ENCODE peak calls at places on chromosomes 5 and 9, in five cellular contexts. One of them, this sample, is unnamed.

GRCh38 chr9:126606483-126606870 is 7.3 kb upstream of the LMX1B start:
- DNase-seq in GM23338: no peak
- DNase-seq in IMR-90: no peak
- DNase-seq in K562: no peak
- DNase-seq in neural progenitor cell: no peak
- DNase-seq in this sample: no peak

GRCh38 chr5:1638658-1639400 is 115.1 kb upstream of the LPCAT1 start:
- DNase-seq in IMR-90: no peak
- DNase-seq in GM23338: no peak
- DNase-seq in K562: peak
- DNase-seq in neural progenitor cell: no peak
- DNase-seq in this sample: no peak

GRCh38 chr5:10534491-10535236 is 29.2 kb upstream of the ANKRD33B start:
- DNase-seq in GM23338: no peak
- DNase-seq in K562: no peak
- DNase-seq in neural progenitor cell: no peak
- DNase-seq in IMR-90: no peak
- DNase-seq in this sample: no peak

GRCh38 chr5:154243736-154244135 is 53.2 kb downstream of the GALNT10 start:
- DNase-seq in IMR-90: peak
- DNase-seq in GM23338: no peak
- DNase-seq in neural progenitor cell: peak
- DNase-seq in K562: no peak
- DNase-seq in this sample: no peak

GRCh38 chr5:37991267-37991902 is 151.5 kb upstream of the GDNF start:
- DNase-seq in neural progenitor cell: peak
- DNase-seq in GM23338: no peak
- DNase-seq in IMR-90: no peak
- DNase-seq in K562: no peak
- DNase-seq in this sample: no peak

GRCh38 chr9:113675475-113675941 is 200.6 kb upstream of the ZNF618 start:
- DNase-seq in IMR-90: peak
- DNase-seq in K562: peak
- DNase-seq in GM23338: no peak
- DNase-seq in neural progenitor cell: no peak
- DNase-seq in this sample: no peak

GRCh38 chr5:68924490-68925145 is 169.2 kb upstream of the SLC30A5 start:
- DNase-seq in neural progenitor cell: no peak
- DNase-seq in GM23338: no peak
- DNase-seq in IMR-90: peak
- DNase-seq in K562: no peak
- DNase-seq in this sample: no peak

GRCh38 chr5:177447066-177447610 is 524 bp downstream of the PRR7 start:
- DNase-seq in K562: peak
- DNase-seq in IMR-90: peak
- DNase-seq in GM23338: peak
- DNase-seq in neural progenitor cell: peak
- DNase-seq in this sample: no peak

GRCh38 chr9:106420511-106420944 is 442.4 kb upstream of the ZNF462 start:
- DNase-seq in neural progenitor cell: no peak
- DNase-seq in K562: no peak
- DNase-seq in GM23338: no peak
- DNase-seq in IMR-90: no peak
- DNase-seq in this sample: peak

DNA sequence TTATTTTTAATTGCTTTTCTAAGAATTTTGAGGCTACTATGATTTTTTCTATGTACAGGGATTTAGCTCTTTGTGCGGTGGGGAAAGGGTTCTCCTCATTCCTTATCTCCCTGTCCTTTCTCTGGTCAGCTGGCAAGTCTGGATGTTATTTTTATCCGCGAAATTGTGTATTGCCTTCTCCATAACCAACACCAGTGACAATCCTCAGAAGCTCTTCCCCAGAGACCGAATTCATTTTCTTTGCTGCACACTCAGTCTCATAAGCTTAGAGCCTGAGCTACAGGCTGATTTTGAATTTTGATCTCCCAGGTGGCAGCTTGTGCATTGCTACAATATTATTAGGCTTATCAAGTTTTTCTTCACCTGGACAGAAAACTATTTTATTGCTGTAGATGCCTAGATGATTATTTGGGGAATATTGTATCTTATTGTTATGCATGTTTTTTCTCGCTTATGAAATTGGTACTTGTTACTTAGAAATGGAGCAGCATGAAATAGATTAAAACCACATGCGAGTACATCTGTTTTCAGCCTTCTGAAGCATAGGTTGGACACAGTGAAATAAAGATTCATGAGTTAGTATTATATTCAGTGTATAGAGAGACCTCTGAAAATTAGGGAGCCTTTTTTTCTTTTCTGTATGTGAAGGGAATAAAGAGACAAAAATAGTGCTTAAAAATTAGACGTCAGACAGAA is 27.3 kb downstream of the CPEB4 start:
- DNase-seq in neural progenitor cell: no peak
- DNase-seq in GM23338: no peak
- DNase-seq in IMR-90: no peak
- DNase-seq in K562: peak
- DNase-seq in this sample: no peak
- H2AFZ ChIP-seq in neural progenitor cell: no peak
- H2AFZ ChIP-seq in GM23338: no peak
- H2AFZ ChIP-seq in IMR-90: no peak
- H2AFZ ChIP-seq in K562: peak
- H2AFZ ChIP-seq in this sample: no peak

DNA sequence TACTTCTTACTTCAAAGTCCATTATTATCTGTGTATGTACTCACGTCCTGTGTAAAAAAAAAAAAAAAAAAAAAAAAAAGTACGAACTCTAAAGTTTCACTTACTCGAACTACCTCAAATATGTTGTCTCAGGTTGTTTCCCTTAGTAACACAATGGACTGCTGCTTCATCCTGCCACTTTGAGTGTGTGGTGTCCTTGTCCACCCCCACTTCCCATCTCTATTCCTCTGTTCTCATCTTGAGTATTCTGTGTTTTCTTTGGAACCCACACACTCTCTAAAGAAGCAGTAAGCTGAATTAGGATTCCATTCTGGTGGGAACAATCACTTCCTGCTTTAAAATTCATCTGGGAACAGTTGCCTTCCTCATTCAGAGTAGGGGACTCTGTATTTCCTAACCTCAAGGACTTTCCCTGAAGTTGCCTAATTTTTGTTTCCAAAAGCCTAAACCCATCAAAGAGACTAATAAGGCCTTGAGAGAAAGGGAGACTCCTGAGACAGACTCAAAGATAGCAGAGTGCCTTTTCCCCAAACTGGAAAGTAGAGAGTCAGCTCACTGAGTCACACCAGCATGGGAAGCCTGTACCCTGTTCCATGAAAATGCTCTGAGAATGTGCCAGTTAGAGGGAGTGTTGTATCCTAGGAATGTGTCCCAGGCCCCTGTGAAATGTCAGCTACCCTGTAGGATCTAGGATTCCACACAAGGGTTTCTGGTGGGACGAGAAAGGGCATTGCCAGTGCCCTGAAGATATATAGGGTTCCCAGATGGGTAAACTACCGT is 63.6 kb downstream of the CCDC192 start:
- DNase-seq in K562: no peak
- DNase-seq in neural progenitor cell: no peak
- DNase-seq in GM23338: no peak
- DNase-seq in IMR-90: peak
- DNase-seq in this sample: no peak
- H2AFZ ChIP-seq in K562: no peak
- H2AFZ ChIP-seq in neural progenitor cell: no peak
- H2AFZ ChIP-seq in GM23338: no peak
- H2AFZ ChIP-seq in IMR-90: no peak
- H2AFZ ChIP-seq in this sample: no peak

GRCh38 chr5:163458778-163459405 is 1.0 kb downstream of the NUDCD2 start:
- DNase-seq in neural progenitor cell: no peak
- DNase-seq in GM23338: no peak
- DNase-seq in IMR-90: no peak
- DNase-seq in K562: no peak
- DNase-seq in this sample: no peak

GRCh38 chr5:163463063-163463435 is 2.6 kb downstream of the HMMR start:
- DNase-seq in neural progenitor cell: no peak
- DNase-seq in IMR-90: no peak
- DNase-seq in GM23338: no peak
- DNase-seq in K562: no peak
- DNase-seq in this sample: no peak

GRCh38 chr5:163459465-163459887 is 426 bp downstream of the NUDCD2 start:
- DNase-seq in GM23338: peak
- DNase-seq in K562: no peak
- DNase-seq in neural progenitor cell: no peak
- DNase-seq in IMR-90: peak
- DNase-seq in this sample: no peak

GRCh38 chr5:163459888-163460561 is at the start of gene NUDCD2:
- DNase-seq in GM23338: peak
- DNase-seq in IMR-90: peak
- DNase-seq in neural progenitor cell: peak
- DNase-seq in K562: peak
- DNase-seq in this sample: peak

DNA sequence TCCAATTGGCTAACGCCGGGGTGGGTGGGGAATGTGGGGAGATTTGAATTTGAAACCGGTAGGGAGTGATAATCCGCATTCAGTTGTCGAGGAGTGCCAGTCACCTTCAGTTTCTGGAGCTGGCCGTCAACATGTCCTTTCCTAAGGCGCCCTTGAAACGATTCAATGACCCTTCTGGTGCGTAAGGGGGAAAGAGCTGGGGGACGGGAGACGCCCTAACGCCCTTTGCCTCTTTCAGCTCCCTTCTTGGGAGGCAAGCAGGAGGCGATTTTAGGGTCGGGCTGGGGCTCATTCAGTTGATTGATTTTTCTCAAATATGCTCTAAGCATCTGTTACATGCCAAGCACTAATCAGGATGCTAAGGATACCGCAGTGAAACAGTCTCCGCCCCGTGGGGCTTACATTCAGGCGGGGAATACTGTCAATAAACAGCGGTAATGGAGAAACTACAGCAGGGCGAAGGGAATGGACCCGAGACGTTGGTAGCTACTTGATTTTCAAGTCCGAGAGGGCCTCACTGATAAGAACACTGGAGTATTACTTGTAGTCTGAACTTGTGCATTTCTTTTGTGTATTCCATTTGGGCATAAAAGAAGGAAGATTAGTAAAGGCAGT is at the start of gene HMMR:
- DNase-seq in K562: no peak
- DNase-seq in IMR-90: peak
- DNase-seq in neural progenitor cell: peak
- DNase-seq in GM23338: peak
- DNase-seq in this sample: no peak
- H2AFZ ChIP-seq in K562: peak
- H2AFZ ChIP-seq in IMR-90: peak
- H2AFZ ChIP-seq in neural progenitor cell: peak
- H2AFZ ChIP-seq in GM23338: peak
- H2AFZ ChIP-seq in this sample: peak

DNA sequence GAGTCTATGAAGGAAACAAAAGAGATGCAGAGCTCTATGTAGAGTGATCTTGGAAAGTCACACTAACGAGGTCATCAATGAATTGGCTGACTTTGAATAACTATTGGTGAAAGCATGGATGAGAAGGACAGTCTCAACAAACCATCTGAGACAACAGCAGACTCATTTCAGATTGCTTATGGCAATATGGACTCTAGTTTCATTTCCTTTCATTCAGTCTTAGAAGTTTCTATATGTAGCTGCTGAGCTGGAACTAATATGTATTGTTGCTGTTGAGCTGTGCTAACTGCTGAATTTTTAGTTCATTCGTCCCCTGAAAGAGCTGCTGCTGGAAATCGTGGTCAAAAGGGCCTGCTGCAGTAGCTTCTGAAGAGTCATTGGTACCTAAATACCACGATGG is 31.3 kb downstream of the TNFSF15 start:
- DNase-seq in K562: no peak
- DNase-seq in GM23338: no peak
- DNase-seq in neural progenitor cell: peak
- DNase-seq in IMR-90: no peak
- DNase-seq in this sample: no peak
- H2AFZ ChIP-seq in K562: no peak
- H2AFZ ChIP-seq in GM23338: no peak
- H2AFZ ChIP-seq in neural progenitor cell: no peak
- H2AFZ ChIP-seq in IMR-90: no peak
- H2AFZ ChIP-seq in this sample: no peak